ENCODE peak calls at places on chromosome 6, in seven cellular contexts. H, C, R, K, Z, A and Q are unnamed samples. For H3K36me3, the result is how much of the 10 kb centered on the place peaks cover.

GRCh38 chr6:41781302-41781711 is 725 bp downstream of the PRICKLE4 start:
- DNase-seq in H (no peak), K (peak), Z (no peak), A (no peak), C (no peak), R (no peak), Q (peak)

GRCh38 chr6:75602164-75602896 is 650 bp downstream of the SENP6 start:
- DNase-seq in K (peak), A (peak), H (no peak), Z (peak), R (peak), C (no peak), Q (peak)

GRCh38 chr6:123091091-123091895 is 95.3 kb downstream of the CLVS2 start:
- DNase-seq in A (no peak), Z (no peak), R (peak), H (no peak), C (no peak), K (peak), Q (no peak)

GRCh38 chr6:28587011-28587745 is 61.5 kb downstream of the GPX5 start:
- DNase-seq in A (no peak), R (peak), H (no peak), K (peak), Z (no peak), C (no peak), Q (peak)

GRCh38 chr6:70797625-70798024 is 129.9 kb downstream of the SMAP1 start:
- DNase-seq in H (no peak), C (peak), A (no peak), Z (no peak), R (no peak), K (no peak), Q (no peak)

GRCh38 chr6:32976334-32977069 is 8.1 kb downstream of the BRD2 start:
- DNase-seq in A (no peak), H (no peak), K (no peak), C (no peak), R (no peak), Z (no peak), Q (no peak)

GRCh38 chr6:166228839-166229528 is 61.3 kb upstream of the TBXT start:
- DNase-seq in K (no peak), H (no peak), Z (no peak), C (no peak), R (no peak), A (no peak), Q (no peak)

GRCh38 chr6:12645941-12646340 is 70.6 kb upstream of the PHACTR1 start:
- DNase-seq in R (no peak), Z (no peak), K (no peak), H (no peak), C (no peak), A (no peak), Q (no peak)

GRCh38 chr6:55082021-55082420 is 92.3 kb upstream of the HCRTR2 start:
- DNase-seq in C (no peak), R (no peak), K (no peak), Z (no peak), H (no peak), A (no peak), Q (no peak)

GRCh38 chr6:18406955-18407738 is 20.0 kb downstream of the RNF144B start:
- DNase-seq in Z (no peak), H (no peak), K (no peak), R (no peak), A (no peak), C (no peak), Q (no peak)

GRCh38 chr6:85396159-85396808 is 53.6 kb upstream of the NT5E start:
- DNase-seq in H (no peak), C (no peak), R (no peak), Z (no peak), A (no peak), K (no peak), Q (no peak)

GRCh38 chr6:14074723-14075503 is 42.7 kb upstream of the CD83 start:
- DNase-seq in Z (no peak), A (no peak), H (no peak), C (no peak), K (no peak), R (peak), Q (no peak)

GRCh38 chr6:23003671-23004598 is 434.6 kb downstream of the HDGFL1 start:
- DNase-seq in A (no peak), Z (peak), H (no peak), C (no peak), R (peak), K (no peak), Q (no peak)

GRCh38 chr6:34990971-34991560 is 102.0 kb downstream of the ANKS1A start:
- DNase-seq in R (no peak), C (no peak), Z (no peak), H (no peak), K (no peak), A (no peak), Q (no peak)

GRCh38 chr6:78243519-78243918 is 590.7 kb downstream of the MEI4 start:
- DNase-seq in A (no peak), C (no peak), H (no peak), R (peak), K (no peak), Z (no peak), Q (no peak)

DNA sequence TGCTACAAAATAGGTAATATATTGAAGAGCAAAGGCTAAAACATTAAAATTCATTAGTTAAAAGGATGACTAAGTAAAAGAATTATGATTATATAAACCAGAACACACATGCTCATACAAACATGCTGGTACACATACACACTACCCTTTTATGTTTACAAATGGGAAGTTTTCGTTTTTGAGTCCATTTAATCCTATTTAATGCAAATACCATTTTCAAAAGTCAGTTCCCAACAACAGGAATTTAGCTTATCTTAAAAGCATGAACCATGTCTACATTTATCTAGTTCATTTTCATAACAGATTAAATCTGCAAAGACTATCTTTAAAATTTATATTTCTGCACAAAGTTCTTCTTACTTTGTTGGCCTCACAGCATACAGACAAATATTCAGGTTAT is 42.5 kb downstream of the MAN1A1 start:
- DNase-seq in Z (no peak), R (no peak), C (no peak), A (no peak), H (no peak), K (no peak), Q (no peak)
- TF ChIP-seq EP300 in Z (no peak), R (no peak), C (no peak), A (no peak), H (no peak), K (no peak), Q (no peak)

GRCh38 chr6:87672641-87673040 is 29.4 kb downstream of the AKIRIN2 start:
- DNase-seq in R (no peak), C (no peak), A (no peak), Z (no peak), K (no peak), H (no peak), Q (no peak)
- TF ChIP-seq POLR2AphosphoS5 in R (no peak), C (no peak), A (no peak), Z (no peak), K (no peak), H (no peak), Q (no peak)

GRCh38 chr6:142171351-142171750 is 24.3 kb downstream of the VTA1 start:
- DNase-seq in R (no peak), C (no peak), H (no peak), Z (no peak), A (no peak), K (no peak), Q (no peak)

GRCh38 chr6:142174681-142175080 is 27.6 kb downstream of the VTA1 start:
- DNase-seq in Z (no peak), C (no peak), H (no peak), A (no peak), K (no peak), R (no peak), Q (no peak)

GRCh38 chr6:142172758-142173157 is 25.7 kb downstream of the VTA1 start:
- DNase-seq in H (no peak), Z (no peak), R (no peak), C (no peak), A (no peak), K (no peak), Q (no peak)

GRCh38 chr6:142173980-142174379 is 26.9 kb downstream of the VTA1 start:
- DNase-seq in Z (no peak), R (no peak), C (no peak), K (no peak), H (no peak), A (no peak), Q (no peak)
- H3K36me3 ChIP-seq in Z (under half), R (half or more), C (under half), K (half or more), H (under half), A (under half), Q (under half)

GRCh38 chr6:6657820-6658217 is 69.3 kb downstream of the LY86 start:
- DNase-seq in C (no peak), A (no peak), K (no peak), R (no peak), Z (no peak), H (no peak), Q (no peak)

GRCh38 chr6:6660339-6661045 is 72.0 kb downstream of the LY86 start:
- DNase-seq in C (no peak), Z (no peak), A (no peak), K (no peak), H (no peak), R (no peak), Q (no peak)

GRCh38 chr6:6661684-6662083 is 73.2 kb downstream of the LY86 start:
- DNase-seq in R (peak), K (peak), H (no peak), A (no peak), Z (peak), C (no peak), Q (peak)

GRCh38 chr6:6659600-6660327 is 71.2 kb downstream of the LY86 start:
- DNase-seq in R (no peak), H (no peak), A (no peak), Z (no peak), C (no peak), K (no peak), Q (peak)

GRCh38 chr6:6661191-6661590 is 72.7 kb downstream of the LY86 start:
- DNase-seq in A (no peak), Z (no peak), R (no peak), H (no peak), K (no peak), C (no peak), Q (no peak)
- TF ChIP-seq EP300 in A (no peak), Z (no peak), R (no peak), H (no peak), K (no peak), C (no peak), Q (no peak)

GRCh38 chr6:83062225-83062624 is 3.4 kb downstream of the UBE3D start:
- DNase-seq in R (no peak), K (no peak), A (no peak), C (no peak), H (no peak), Z (no peak), Q (no peak)
- TF ChIP-seq POLR2AphosphoS5 in R (no peak), K (no peak), A (no peak), C (no peak), H (no peak), Z (no peak), Q (no peak)

GRCh38 chr6:7894272-7895124 is 16.1 kb downstream of the TXNDC5 start:
- DNase-seq in Z (no peak), H (no peak), K (no peak), R (peak), C (no peak), A (no peak), Q (no peak)
- H3K36me3 ChIP-seq in Z (under half), H (half or more), K (half or more), R (half or more), C (half or more), A (half or more), Q (under half)

GRCh38 chr6:100730581-100730980 is 150.5 kb downstream of the ASCC3 start:
- DNase-seq in K (no peak), H (no peak), R (no peak), Z (no peak), A (no peak), C (no peak), Q (no peak)
- TF ChIP-seq EP300 in K (no peak), H (no peak), R (no peak), Z (no peak), A (no peak), C (no peak), Q (no peak)

GRCh38 chr6:11366934-11367637 is 134.6 kb upstream of the NEDD9 start:
- DNase-seq in C (no peak), H (no peak), K (no peak), Z (no peak), A (no peak), R (no peak), Q (no peak)

GRCh38 chr6:11366183-11366933 is 133.9 kb upstream of the NEDD9 start:
- DNase-seq in Z (no peak), H (no peak), A (no peak), R (no peak), K (no peak), C (peak), Q (no peak)

GRCh38 chr6:11368264-11368663 is 135.8 kb upstream of the NEDD9 start:
- DNase-seq in H (no peak), R (no peak), Z (no peak), K (no peak), C (no peak), A (no peak), Q (no peak)

GRCh38 chr6:11368760-11369159 is 136.3 kb upstream of the NEDD9 start:
- DNase-seq in K (no peak), C (no peak), R (no peak), H (no peak), A (no peak), Z (no peak), Q (no peak)

GRCh38 chr6:11367638-11368199 is 135.3 kb upstream of the NEDD9 start:
- DNase-seq in A (no peak), K (no peak), H (no peak), C (no peak), R (no peak), Z (no peak), Q (no peak)
- TF ChIP-seq POLR2AphosphoS5 in A (no peak), K (no peak), H (no peak), C (no peak), R (no peak), Z (no peak), Q (no peak)

GRCh38 chr6:159760602-159761057 is 1.2 kb upstream of the ACAT2 start:
- DNase-seq in C (no peak), H (no peak), Z (no peak), A (no peak), K (no peak), R (no peak), Q (no peak)

GRCh38 chr6:159762681-159763293 is 942 bp downstream of the ACAT2 start:
- DNase-seq in Z (peak), R (no peak), C (no peak), H (no peak), A (peak), K (no peak), Q (peak)

GRCh38 chr6:159761873-159762680 is at the start of gene ACAT2:
- DNase-seq in K (peak), H (peak), Z (peak), C (peak), R (peak), A (peak), Q (peak)

GRCh38 chr6:159759645-159760044 is 2.2 kb upstream of the ACAT2 start:
- DNase-seq in K (no peak), R (no peak), C (no peak), Z (no peak), H (no peak), A (no peak), Q (no peak)

GRCh38 chr6:159761135-159761872 is 541 bp upstream of the ACAT2 start:
- DNase-seq in A (no peak), K (peak), Z (peak), R (peak), H (no peak), C (no peak), Q (peak)
- H3K36me3 ChIP-seq in A (half or more), K (under half), Z (under half), R (under half), H (under half), C (under half), Q (under half)